ENCODE peak calls at places on chromosome X, in seven cellular contexts. Y is uterus, Z is HFF-Myc, C is HCT116, R is NB4, I is IMR-90, O is RWPE2. W is an unnamed sample.

GRCh38 chrX:134718329-134719317 is 60.4 kb upstream of the PLAC1 start:
- DNase-seq in Y (peak; percentile 52), Z (peak; percentile 98), C (peak; percentile 54), R (peak; percentile 83), I (peak; percentile 95), O (peak; percentile 62), W (peak; percentile 82)

GRCh38 chrX:129347291-129347690 is 176.0 kb downstream of the SMARCA1 start:
- DNase-seq in Y (no peak), Z (no peak), C (peak; percentile 4), R (peak; percentile 36), I (no peak), O (no peak), W (no peak)

GRCh38 chrX:39750246-39750790 is 347.4 kb downstream of the BCOR start:
- DNase-seq in Y (no peak), Z (no peak), C (no peak), R (peak; percentile 50), I (no peak), O (no peak), W (no peak)

GRCh38 chrX:108437789-108438623 is at the start of gene COL4A6:
- DNase-seq in Y (peak; percentile 41), Z (no peak), C (no peak), R (peak; percentile 2), I (no peak), O (peak; percentile 44), W (no peak)

GRCh38 chrX:136867096-136867491 is 13.4 kb downstream of the RBMX start:
- DNase-seq in Y (no peak), Z (no peak), C (no peak), R (no peak), I (peak; percentile 23), O (no peak), W (peak; percentile 29)

GRCh38 chrX:134235236-134235635 is 1.7 kb upstream of the CCDC160 start:
- DNase-seq in Y (no peak), Z (no peak), C (no peak), R (no peak), I (no peak), O (no peak), W (no peak)

GRCh38 chrX:38870386-38870895 is 69.2 kb downstream of the MID1IP1 start:
- DNase-seq in Y (no peak), Z (no peak), C (no peak), R (peak; percentile 33), I (peak; percentile 3), O (no peak), W (no peak)

GRCh38 chrX:133473451-133473850 is 58.2 kb upstream of the GPC4 start:
- DNase-seq in Y (no peak), Z (no peak), C (no peak), R (no peak), I (no peak), O (no peak), W (no peak)

GRCh38 chrX:119606508-119607389 is 525 bp upstream of the NKRF start:
- DNase-seq in Y (no peak), Z (peak; percentile 70), C (peak; percentile 79), R (no peak), I (peak; percentile 49), O (no peak), W (peak; percentile 60)

GRCh38 chrX:31384471-31384870 is 312.6 kb upstream of the FTHL17 start:
- DNase-seq in Y (no peak), Z (no peak), C (no peak), R (no peak), I (no peak), O (no peak), W (peak; percentile 9)

GRCh38 chrX:135981662-135982061 is 3.6 kb upstream of the SLC9A6 start:
- DNase-seq in Y (no peak), Z (no peak), C (no peak), R (no peak), I (no peak), O (no peak), W (peak; percentile 29)

DNA sequence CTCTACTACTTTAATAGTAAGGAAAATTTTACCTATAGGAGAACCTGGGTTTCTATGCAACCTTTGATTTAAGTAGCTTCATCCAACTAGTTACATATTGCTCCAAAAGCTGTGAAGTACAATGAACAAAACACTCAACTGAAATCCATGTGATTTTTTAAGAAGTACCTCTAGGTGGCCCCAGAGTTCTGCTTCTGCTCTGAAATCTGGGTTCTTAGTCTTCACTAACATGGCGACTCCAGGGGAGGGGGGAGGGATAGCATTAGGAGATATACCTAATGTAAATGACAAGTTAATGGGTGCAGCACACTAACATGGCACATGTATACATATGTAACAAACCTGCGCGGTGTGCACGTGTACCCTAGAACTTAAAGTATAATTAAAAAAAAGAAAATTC is 73.4 kb upstream of the MAGEB2 start:
- DNase-seq in Y (no peak), Z (no peak), C (peak; percentile 43), R (peak; percentile 57), I (peak; percentile 59), O (no peak), W (peak; percentile 74)
- TF ChIP-seq CTCF in Y (no peak), Z (no peak), C (peak; percentile 43), R (peak; percentile 14), I (peak; percentile 58), O (peak; percentile 27), W (peak; percentile 54)

GRCh38 chrX:150982786-150983525 is at the start of gene HMGB3:
- DNase-seq in Y (peak; percentile 57), Z (peak; percentile 53), C (peak; percentile 84), R (peak; percentile 96), I (peak; percentile 86), O (peak; percentile 93), W (peak; percentile 91)

GRCh38 chrX:150980711-150981110 is 2.4 kb upstream of the HMGB3 start:
- DNase-seq in Y (no peak), Z (no peak), C (no peak), R (no peak), I (no peak), O (no peak), W (no peak)

GRCh38 chrX:150983526-150984163 is 510 bp downstream of the HMGB3 start:
- DNase-seq in Y (no peak), Z (no peak), C (no peak), R (peak; percentile 20), I (no peak), O (no peak), W (no peak)

GRCh38 chrX:150984164-150984824 is 1.2 kb downstream of the HMGB3 start:
- DNase-seq in Y (no peak), Z (no peak), C (no peak), R (peak; percentile 17), I (no peak), O (no peak), W (no peak)

GRCh38 chrX:150982235-150982785 is 825 bp upstream of the HMGB3 start:
- DNase-seq in Y (no peak), Z (no peak), C (no peak), R (peak; percentile 55), I (no peak), O (no peak), W (peak; percentile 6)
- H3K4me3 ChIP-seq in Y (peak overlapping the region; percentile 32), Z (peak overlapping the region; percentile 47), C (peak overlapping the region; percentile 40), R (peak overlapping the region; percentile 51), I (peak overlapping the region; percentile 58), O (peak overlapping the region; percentile 92), W (peak overlapping the region; percentile 66)

GRCh38 chrX:152928761-152929400 is 31.0 kb downstream of the ZNF185 start:
- DNase-seq in Y (no peak), Z (no peak), C (no peak), R (no peak), I (no peak), O (no peak), W (no peak)

GRCh38 chrX:152926923-152927322 is 29.1 kb downstream of the ZNF185 start:
- DNase-seq in Y (no peak), Z (no peak), C (no peak), R (no peak), I (peak; percentile 10), O (no peak), W (no peak)

GRCh38 chrX:152925835-152926234 is 28.0 kb downstream of the ZNF185 start:
- DNase-seq in Y (no peak), Z (no peak), C (no peak), R (no peak), I (no peak), O (no peak), W (no peak)

GRCh38 chrX:152927858-152928760 is 30.2 kb downstream of the ZNF185 start:
- DNase-seq in Y (no peak), Z (no peak), C (no peak), R (no peak), I (no peak), O (no peak), W (no peak)

GRCh38 chrX:152926279-152926678 is 28.4 kb downstream of the ZNF185 start:
- DNase-seq in Y (peak; percentile 81), Z (peak; percentile 73), C (peak; percentile 64), R (peak; percentile 82), I (peak; percentile 70), O (no peak), W (peak; percentile 65)
- TF ChIP-seq CTCF in Y (peak; percentile 32), Z (peak; percentile 43), C (peak; percentile 54), R (peak; percentile 56), I (peak; percentile 63), O (peak; percentile 59), W (peak; percentile 67)

DNA sequence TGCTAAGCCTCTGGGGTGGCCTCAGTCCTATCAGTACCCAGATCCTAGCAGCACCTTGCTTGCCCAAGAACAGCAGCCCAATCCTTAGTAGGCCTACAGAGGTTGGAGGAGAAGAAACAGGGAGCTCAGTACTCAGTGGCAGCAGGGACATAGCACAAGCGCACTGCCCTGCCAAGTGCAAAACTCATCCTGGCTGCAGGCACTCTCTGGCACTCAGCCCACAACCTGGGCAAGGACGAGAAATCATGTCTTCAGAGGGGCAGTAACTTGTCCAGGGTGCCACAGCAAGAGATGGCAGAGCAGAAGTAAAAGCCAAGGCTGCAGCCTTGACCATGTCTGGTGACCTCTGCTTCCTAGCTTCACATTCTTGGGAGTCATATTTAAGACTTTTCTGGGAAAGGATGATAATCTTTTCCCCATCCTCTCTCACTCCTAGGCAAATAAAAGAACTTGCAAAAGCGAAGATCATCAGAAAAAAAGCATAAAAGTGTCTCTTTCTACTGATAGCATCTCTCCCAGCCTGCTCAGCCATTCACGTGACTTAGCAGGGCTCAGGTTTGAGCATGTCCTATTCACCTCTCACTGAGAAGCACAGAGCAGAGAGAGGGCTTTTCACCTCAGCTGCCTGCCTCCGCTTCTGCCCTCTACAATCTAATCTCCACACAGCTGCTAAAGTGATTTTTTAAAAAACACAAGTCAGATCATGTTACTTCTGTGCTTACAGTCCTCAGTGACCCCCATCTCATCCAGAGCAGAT is 37.2 kb upstream of the MAGEA4 start:
- DNase-seq in Y (no peak), Z (no peak), C (no peak), R (no peak), I (no peak), O (no peak), W (no peak)
- H3K4me3 ChIP-seq in Y (no peak overlapping the region), Z (no peak overlapping the region), C (no peak overlapping the region), R (no peak overlapping the region), I (no peak overlapping the region), O (no peak overlapping the region), W (no peak overlapping the region)

W was measured in choroid plexus epithelial cell.